ENCODE peak calls at places on chromosomes 5 and 9, in seven cellular contexts. One of them, this sample, is unnamed.

GRCh38 chr9:86854898-86855523 is 92.3 kb downstream of the GAS1 start:
- DNase-seq in fibroblast of lung: peak; percentile 73
- DNase-seq in neuronal stem cell: peak; percentile 87
- DNase-seq in PC-9: peak; percentile 8
- DNase-seq in GM23248: peak; percentile 82
- DNase-seq in naive thymus-derived CD4-positive, alpha-beta T cell: no peak
- DNase-seq in keratinocyte: no peak
- DNase-seq in this sample: no peak

GRCh38 chr9:26605367-26605766 is 287.2 kb downstream of the CAAP1 start:
- DNase-seq in keratinocyte: no peak
- DNase-seq in GM23248: no peak
- DNase-seq in PC-9: no peak
- DNase-seq in naive thymus-derived CD4-positive, alpha-beta T cell: no peak
- DNase-seq in fibroblast of lung: no peak
- DNase-seq in neuronal stem cell: no peak
- DNase-seq in this sample: no peak

GRCh38 chr5:37754976-37755375 is 84.9 kb downstream of the GDNF start:
- DNase-seq in PC-9: no peak
- DNase-seq in fibroblast of lung: no peak
- DNase-seq in GM23248: no peak
- DNase-seq in naive thymus-derived CD4-positive, alpha-beta T cell: no peak
- DNase-seq in neuronal stem cell: no peak
- DNase-seq in keratinocyte: no peak
- DNase-seq in this sample: no peak

GRCh38 chr5:160360310-160360709 is 10.1 kb downstream of the C1QTNF2 start:
- DNase-seq in PC-9: no peak
- DNase-seq in keratinocyte: no peak
- DNase-seq in fibroblast of lung: no peak
- DNase-seq in neuronal stem cell: no peak
- DNase-seq in GM23248: no peak
- DNase-seq in naive thymus-derived CD4-positive, alpha-beta T cell: no peak
- DNase-seq in this sample: no peak

GRCh38 chr9:136222896-136223266 is 18.0 kb upstream of the LHX3 start:
- DNase-seq in keratinocyte: no peak
- DNase-seq in fibroblast of lung: no peak
- DNase-seq in neuronal stem cell: no peak
- DNase-seq in PC-9: no peak
- DNase-seq in naive thymus-derived CD4-positive, alpha-beta T cell: no peak
- DNase-seq in GM23248: no peak
- DNase-seq in this sample: no peak

GRCh38 chr5:20113031-20113685 is 125.2 kb upstream of the CDH18 start:
- DNase-seq in fibroblast of lung: peak; percentile 72
- DNase-seq in neuronal stem cell: no peak
- DNase-seq in GM23248: no peak
- DNase-seq in PC-9: no peak
- DNase-seq in keratinocyte: no peak
- DNase-seq in naive thymus-derived CD4-positive, alpha-beta T cell: no peak
- DNase-seq in this sample: no peak

GRCh38 chr5:133825631-133826289 is 142.7 kb downstream of the C5orf15 start:
- DNase-seq in fibroblast of lung: no peak
- DNase-seq in naive thymus-derived CD4-positive, alpha-beta T cell: peak; percentile 33
- DNase-seq in keratinocyte: no peak
- DNase-seq in neuronal stem cell: no peak
- DNase-seq in GM23248: no peak
- DNase-seq in PC-9: no peak
- DNase-seq in this sample: no peak

GRCh38 chr5:154861946-154862345 is 3.5 kb downstream of the CNOT8 start:
- DNase-seq in naive thymus-derived CD4-positive, alpha-beta T cell: no peak
- DNase-seq in GM23248: no peak
- DNase-seq in fibroblast of lung: no peak
- DNase-seq in neuronal stem cell: no peak
- DNase-seq in keratinocyte: no peak
- DNase-seq in PC-9: no peak
- DNase-seq in this sample: no peak

GRCh38 chr9:77910216-77910615 is 121.4 kb downstream of the GNAQ start:
- DNase-seq in neuronal stem cell: no peak
- DNase-seq in PC-9: no peak
- DNase-seq in naive thymus-derived CD4-positive, alpha-beta T cell: no peak
- DNase-seq in fibroblast of lung: no peak
- DNase-seq in GM23248: peak; percentile 20
- DNase-seq in keratinocyte: no peak
- DNase-seq in this sample: no peak

GRCh38 chr9:132003904-132004303 is 75.8 kb downstream of the MED27 start:
- DNase-seq in naive thymus-derived CD4-positive, alpha-beta T cell: no peak
- DNase-seq in neuronal stem cell: no peak
- DNase-seq in keratinocyte: no peak
- DNase-seq in PC-9: no peak
- DNase-seq in fibroblast of lung: no peak
- DNase-seq in GM23248: no peak
- DNase-seq in this sample: peak; percentile 27

GRCh38 chr9:127396808-127397721 is at the start of gene SLC2A8:
- DNase-seq in keratinocyte: peak; percentile 98
- DNase-seq in PC-9: peak; percentile 100
- DNase-seq in naive thymus-derived CD4-positive, alpha-beta T cell: peak; percentile 49
- DNase-seq in fibroblast of lung: peak; percentile 98
- DNase-seq in neuronal stem cell: peak; percentile 99
- DNase-seq in GM23248: peak; percentile 98
- DNase-seq in this sample: peak; percentile 99

GRCh38 chr5:109483395-109483974 is 73.7 kb upstream of the PJA2 start:
- DNase-seq in fibroblast of lung: no peak
- DNase-seq in GM23248: no peak
- DNase-seq in neuronal stem cell: no peak
- DNase-seq in naive thymus-derived CD4-positive, alpha-beta T cell: no peak
- DNase-seq in keratinocyte: no peak
- DNase-seq in PC-9: no peak
- DNase-seq in this sample: no peak

GRCh38 chr9:136206602-136207333 is 1.8 kb upstream of the LHX3 start:
- DNase-seq in GM23248: no peak
- DNase-seq in fibroblast of lung: no peak
- DNase-seq in keratinocyte: no peak
- DNase-seq in neuronal stem cell: no peak
- DNase-seq in PC-9: no peak
- DNase-seq in naive thymus-derived CD4-positive, alpha-beta T cell: no peak
- DNase-seq in this sample: no peak

GRCh38 chr9:116669296-116669695 is 17.8 kb upstream of the TRIM32 start:
- DNase-seq in neuronal stem cell: no peak
- DNase-seq in fibroblast of lung: peak; percentile 25
- DNase-seq in GM23248: no peak
- DNase-seq in PC-9: no peak
- DNase-seq in keratinocyte: no peak
- DNase-seq in naive thymus-derived CD4-positive, alpha-beta T cell: no peak
- DNase-seq in this sample: peak; percentile 34

DNA sequence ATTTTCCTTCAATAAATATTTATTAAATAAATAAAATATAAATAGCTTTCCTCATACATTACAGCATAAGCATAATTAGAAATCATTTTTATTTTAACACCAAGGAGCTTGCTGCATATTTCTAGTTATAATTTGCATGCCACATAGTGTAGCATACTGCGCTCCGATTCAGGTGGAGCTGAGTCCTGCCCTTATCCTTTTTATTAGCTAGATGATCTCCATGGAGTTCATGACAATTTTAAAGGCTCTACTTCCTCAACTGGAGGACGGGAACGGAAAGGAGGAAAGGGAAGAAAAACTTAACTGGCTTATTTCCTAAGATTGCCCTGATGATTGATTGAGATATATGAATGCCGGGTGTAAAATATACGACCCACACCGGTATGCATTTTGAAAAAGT is 385.2 kb downstream of the PLK2 start:
- DNase-seq in neuronal stem cell: no peak
- DNase-seq in GM23248: no peak
- DNase-seq in naive thymus-derived CD4-positive, alpha-beta T cell: no peak
- DNase-seq in keratinocyte: no peak
- DNase-seq in fibroblast of lung: no peak
- DNase-seq in PC-9: no peak
- DNase-seq in this sample: no peak
- H3K4me1 ChIP-seq in neuronal stem cell: peaks cover 7% of the 10 kb centered on the region
- H3K4me1 ChIP-seq in GM23248: no peaks in the 10 kb centered on the region
- H3K4me1 ChIP-seq in naive thymus-derived CD4-positive, alpha-beta T cell: no peaks in the 10 kb centered on the region
- H3K4me1 ChIP-seq in keratinocyte: no peaks in the 10 kb centered on the region
- H3K4me1 ChIP-seq in fibroblast of lung: no peaks in the 10 kb centered on the region
- H3K4me1 ChIP-seq in PC-9: peaks cover 19% of the 10 kb centered on the region
- H3K4me1 ChIP-seq in this sample: no peaks in the 10 kb centered on the region

GRCh38 chr9:119765632-119766031 is 396.4 kb upstream of the BRINP1 start:
- DNase-seq in GM23248: no peak
- DNase-seq in keratinocyte: no peak
- DNase-seq in fibroblast of lung: no peak
- DNase-seq in PC-9: no peak
- DNase-seq in naive thymus-derived CD4-positive, alpha-beta T cell: no peak
- DNase-seq in neuronal stem cell: no peak
- DNase-seq in this sample: no peak
- H3K4me3 ChIP-seq in GM23248: no peak overlapping the region
- H3K4me3 ChIP-seq in keratinocyte: no peak overlapping the region
- H3K4me3 ChIP-seq in fibroblast of lung: no peak overlapping the region
- H3K4me3 ChIP-seq in PC-9: no peak overlapping the region
- H3K4me3 ChIP-seq in naive thymus-derived CD4-positive, alpha-beta T cell: no peak overlapping the region
- H3K4me3 ChIP-seq in neuronal stem cell: no peak overlapping the region
- H3K4me3 ChIP-seq in this sample: no peak overlapping the region

DNA sequence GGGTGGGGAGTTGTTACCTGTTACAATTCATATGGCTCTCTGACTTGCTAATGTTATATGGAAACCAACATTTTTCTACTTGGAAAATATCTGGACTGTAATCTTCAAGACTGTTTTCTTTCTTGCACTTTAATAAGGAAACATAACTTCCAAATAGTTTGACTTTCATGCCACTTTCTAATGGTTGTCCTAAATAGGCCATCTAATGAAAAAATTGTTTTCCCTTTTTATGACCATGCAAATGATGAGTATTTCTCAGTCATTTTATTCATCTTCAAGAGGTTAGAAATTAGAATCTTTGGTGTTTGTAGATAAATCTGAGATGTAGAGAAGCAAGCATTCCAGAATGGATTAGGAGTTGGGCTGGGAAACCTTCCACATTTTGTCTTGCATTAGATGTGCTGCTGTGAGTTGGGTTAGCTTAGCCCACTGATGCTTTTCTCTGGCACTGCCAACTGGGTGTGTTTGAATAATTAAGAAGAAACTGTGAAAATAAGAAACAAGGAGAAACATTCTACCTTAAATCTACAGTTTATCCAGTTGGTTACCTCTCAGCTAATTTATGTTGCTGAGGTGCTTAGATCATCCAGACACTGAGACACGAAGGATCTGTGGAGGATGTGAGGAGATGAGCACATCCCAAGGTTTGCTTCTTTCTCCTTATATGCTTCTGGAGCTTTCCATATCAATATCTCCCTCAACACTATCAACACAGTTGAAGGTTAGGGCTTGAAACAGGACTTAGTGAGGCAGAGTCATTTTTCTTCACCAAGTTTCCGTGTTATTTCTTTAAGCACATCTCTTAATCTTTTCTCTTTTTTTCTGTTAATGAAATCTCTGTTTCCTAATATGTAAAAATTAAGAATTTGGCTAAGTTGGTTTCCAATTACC is 2.7 kb downstream of the RASGRF2 start:
- DNase-seq in fibroblast of lung: no peak
- DNase-seq in keratinocyte: no peak
- DNase-seq in GM23248: no peak
- DNase-seq in naive thymus-derived CD4-positive, alpha-beta T cell: no peak
- DNase-seq in PC-9: no peak
- DNase-seq in neuronal stem cell: no peak
- DNase-seq in this sample: no peak
- H3K4me1 ChIP-seq in fibroblast of lung: peaks cover 16% of the 10 kb centered on the region
- H3K4me1 ChIP-seq in keratinocyte: peaks cover 6% of the 10 kb centered on the region
- H3K4me1 ChIP-seq in GM23248: peaks cover 6% of the 10 kb centered on the region
- H3K4me1 ChIP-seq in naive thymus-derived CD4-positive, alpha-beta T cell: peaks cover 19% of the 10 kb centered on the region
- H3K4me1 ChIP-seq in PC-9: peaks cover 26% of the 10 kb centered on the region
- H3K4me1 ChIP-seq in neuronal stem cell: peaks cover 5% of the 10 kb centered on the region
- H3K4me1 ChIP-seq in this sample: peaks cover 30% of the 10 kb centered on the region

GRCh38 chr5:176629853-176630680 is at the start of the genes EIF4E1B and SNCB:
- DNase-seq in GM23248: peak; percentile 75
- DNase-seq in fibroblast of lung: peak; percentile 50
- DNase-seq in PC-9: peak; percentile 39
- DNase-seq in naive thymus-derived CD4-positive, alpha-beta T cell: no peak
- DNase-seq in keratinocyte: no peak
- DNase-seq in neuronal stem cell: peak; percentile 60
- DNase-seq in this sample: peak; percentile 41

GRCh38 chr5:176627582-176627981 is 2.8 kb downstream of the SNCB start:
- DNase-seq in neuronal stem cell: no peak
- DNase-seq in GM23248: no peak
- DNase-seq in fibroblast of lung: no peak
- DNase-seq in PC-9: no peak
- DNase-seq in keratinocyte: no peak
- DNase-seq in naive thymus-derived CD4-positive, alpha-beta T cell: no peak
- DNase-seq in this sample: no peak

GRCh38 chr5:176628406-176629228 is 1.7 kb downstream of the SNCB start:
- DNase-seq in fibroblast of lung: no peak
- DNase-seq in GM23248: no peak
- DNase-seq in keratinocyte: no peak
- DNase-seq in naive thymus-derived CD4-positive, alpha-beta T cell: no peak
- DNase-seq in neuronal stem cell: no peak
- DNase-seq in PC-9: no peak
- DNase-seq in this sample: no peak

GRCh38 chr5:176630681-176631222 is 277 bp downstream of the EIF4E1B start:
- DNase-seq in PC-9: no peak
- DNase-seq in GM23248: no peak
- DNase-seq in naive thymus-derived CD4-positive, alpha-beta T cell: no peak
- DNase-seq in fibroblast of lung: no peak
- DNase-seq in neuronal stem cell: no peak
- DNase-seq in keratinocyte: no peak
- DNase-seq in this sample: no peak

GRCh38 chr5:176629317-176629852 is 949 bp downstream of the SNCB start:
- DNase-seq in keratinocyte: no peak
- DNase-seq in neuronal stem cell: no peak
- DNase-seq in naive thymus-derived CD4-positive, alpha-beta T cell: no peak
- DNase-seq in PC-9: no peak
- DNase-seq in fibroblast of lung: no peak
- DNase-seq in GM23248: no peak
- DNase-seq in this sample: no peak
- H3K4me3 ChIP-seq in keratinocyte: no peak overlapping the region
- H3K4me3 ChIP-seq in neuronal stem cell: no peak overlapping the region
- H3K4me3 ChIP-seq in naive thymus-derived CD4-positive, alpha-beta T cell: no peak overlapping the region
- H3K4me3 ChIP-seq in PC-9: no peak overlapping the region
- H3K4me3 ChIP-seq in fibroblast of lung: no peak overlapping the region
- H3K4me3 ChIP-seq in GM23248: no peak overlapping the region
- H3K4me3 ChIP-seq in this sample: peak overlapping the region; percentile 30

GRCh38 chr9:38066167-38066906 is 2.7 kb downstream of the SHB start:
- DNase-seq in GM23248: peak; percentile 36
- DNase-seq in naive thymus-derived CD4-positive, alpha-beta T cell: no peak
- DNase-seq in fibroblast of lung: no peak
- DNase-seq in PC-9: no peak
- DNase-seq in keratinocyte: no peak
- DNase-seq in neuronal stem cell: no peak
- DNase-seq in this sample: no peak
- H3K4me1 ChIP-seq in GM23248: peaks cover 26% of the 10 kb centered on the region
- H3K4me1 ChIP-seq in naive thymus-derived CD4-positive, alpha-beta T cell: peaks cover 6% of the 10 kb centered on the region
- H3K4me1 ChIP-seq in fibroblast of lung: peaks cover 22% of the 10 kb centered on the region
- H3K4me1 ChIP-seq in PC-9: peaks cover 57% of the 10 kb centered on the region
- H3K4me1 ChIP-seq in keratinocyte: peaks cover 30% of the 10 kb centered on the region
- H3K4me1 ChIP-seq in neuronal stem cell: peaks cover 11% of the 10 kb centered on the region
- H3K4me1 ChIP-seq in this sample: peaks cover 27% of the 10 kb centered on the region

DNA sequence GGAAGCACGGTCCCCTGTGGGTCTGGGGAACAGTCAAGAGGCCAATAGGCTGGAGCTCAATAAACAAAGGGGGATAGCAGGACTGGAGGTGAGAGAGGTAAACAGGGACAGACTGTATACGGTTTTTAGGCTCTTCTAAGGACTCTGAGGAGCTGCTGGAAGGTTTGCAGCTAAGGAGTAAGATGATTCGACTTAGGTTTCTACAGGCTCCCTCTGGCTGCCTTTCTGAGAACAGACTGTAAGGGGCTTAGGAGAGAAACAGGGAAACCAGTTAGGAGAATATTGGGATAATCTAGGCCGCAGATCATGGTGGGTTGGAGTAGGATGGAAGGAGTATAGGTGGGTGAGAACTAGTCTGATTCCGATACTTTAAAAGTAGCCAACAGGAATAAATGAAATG is 10.4 kb downstream of the CDK5RAP2 start:
- DNase-seq in PC-9: no peak
- DNase-seq in keratinocyte: no peak
- DNase-seq in naive thymus-derived CD4-positive, alpha-beta T cell: no peak
- DNase-seq in fibroblast of lung: no peak
- DNase-seq in GM23248: peak; percentile 15
- DNase-seq in neuronal stem cell: no peak
- DNase-seq in this sample: no peak
- H3K4me3 ChIP-seq in PC-9: no peak overlapping the region
- H3K4me3 ChIP-seq in keratinocyte: no peak overlapping the region
- H3K4me3 ChIP-seq in naive thymus-derived CD4-positive, alpha-beta T cell: no peak overlapping the region
- H3K4me3 ChIP-seq in fibroblast of lung: no peak overlapping the region
- H3K4me3 ChIP-seq in GM23248: no peak overlapping the region
- H3K4me3 ChIP-seq in neuronal stem cell: no peak overlapping the region
- H3K4me3 ChIP-seq in this sample: no peak overlapping the region

This sample was measured in HAP-1.